ENCODE peak calls at places on chromosome 13, in seven cellular contexts. I is GM04503; U is nucleus accumbens; A is stimulated activated CD4-positive, alpha-beta T cell treated with anti-CD3 and anti-CD28 coated beads, Interleukin-12 subunit alpha, Interleukin-12 subunit beta, amount 100 ng/mL, for 4 hours; B is transverse colon; O is HT1080; W is cardiac muscle cell. Q is an unnamed sample.

GRCh38 chr13:94660695-94661324 is 51.5 kb downstream of the SOX21 start:
- DNase-seq in I (no peak), U (no peak), A (no peak), B (no peak), O (peak; percentile 25), W (peak; percentile 27), Q (peak; percentile 47)

GRCh38 chr13:22074403-22074802 is 403.5 kb downstream of the FGF9 start:
- DNase-seq in I (no peak), U (no peak), A (no peak), B (no peak), O (no peak), W (no peak), Q (no peak)

GRCh38 chr13:40961224-40961623 is 57.9 kb downstream of the ELF1 start:
- DNase-seq in I (no peak), U (no peak), A (no peak), B (no peak), O (no peak), W (no peak), Q (no peak)

GRCh38 chr13:110323172-110323851 is 16.2 kb downstream of the COL4A2 start:
- DNase-seq in I (peak; percentile 69), U (no peak), A (no peak), B (no peak), O (peak; percentile 77), W (no peak), Q (no peak)

GRCh38 chr13:28494537-28494860 is 429 bp downstream of the FLT1 start:
- DNase-seq in I (no peak), U (no peak), A (peak; percentile 4), B (no peak), O (no peak), W (no peak), Q (peak; percentile 32)

GRCh38 chr13:102825921-102826706 is 19.7 kb upstream of the ERCC5 start:
- DNase-seq in I (peak; percentile 88), U (no peak), A (no peak), B (no peak), O (peak; percentile 94), W (peak; percentile 95), Q (no peak)

GRCh38 chr13:79775830-79776229 is 294.9 kb downstream of the NDFIP2 start:
- DNase-seq in I (no peak), U (no peak), A (no peak), B (peak; percentile 36), O (peak; percentile 65), W (peak; percentile 85), Q (peak; percentile 40)

GRCh38 chr13:79566118-79566517 is 85.2 kb downstream of the NDFIP2 start:
- DNase-seq in I (no peak), U (no peak), A (no peak), B (no peak), O (no peak), W (no peak), Q (no peak)

GRCh38 chr13:110421061-110421460 is 114.0 kb downstream of the COL4A2 start:
- DNase-seq in I (no peak), U (no peak), A (no peak), B (no peak), O (no peak), W (no peak), Q (no peak)

GRCh38 chr13:96542986-96543385 is 451.3 kb downstream of the OXGR1 start:
- DNase-seq in I (no peak), U (no peak), A (no peak), B (no peak), O (no peak), W (no peak), Q (no peak)

GRCh38 chr13:74695021-74695800 is 561.0 kb upstream of the KLF12 start:
- DNase-seq in I (no peak), U (no peak), A (no peak), B (no peak), O (no peak), W (no peak), Q (no peak)

Q was measured in HAP-1.